ENCODE peak calls at places on chromosomes 6 and 20, in five cellular contexts. E is central memory CD4-positive, alpha-beta T cell; U is IMR-90; B is astrocyte of the spinal cord; G is glutamatergic neuron. Y is an unnamed sample.

GRCh38 chr20:46635514-46636091 is 15.7 kb downstream of the SLC13A3 start:
- DNase-seq in B (no peak), E (no peak), G (no peak), U (no peak), Y (no peak)

GRCh38 chr6:118501816-118502568 is 46.1 kb upstream of the PLN start:
- DNase-seq in E (no peak), U (peak; percentile 47), B (no peak), G (no peak), Y (no peak)

GRCh38 chr20:3161316-3162079 is 1.8 kb upstream of the FASTKD5 start:
- DNase-seq in B (no peak), U (no peak), E (no peak), G (no peak), Y (no peak)

GRCh38 chr6:33428891-33429744 is 9.3 kb downstream of the SYNGAP1 start:
- DNase-seq in E (no peak), B (no peak), G (no peak), U (no peak), Y (no peak)

GRCh38 chr20:10970109-10970508 is 296.3 kb upstream of the JAG1 start:
- DNase-seq in E (no peak), G (no peak), B (no peak), U (peak; percentile 67), Y (no peak)

GRCh38 chr6:25132934-25133333 is 146.2 kb upstream of the CARMIL1 start:
- DNase-seq in G (no peak), B (no peak), U (no peak), E (no peak), Y (no peak)

GRCh38 chr20:22723659-22724058 is 139.3 kb upstream of the FOXA2 start:
- DNase-seq in E (no peak), G (no peak), U (no peak), B (no peak), Y (no peak)

GRCh38 chr20:20277772-20278382 is 90.0 kb upstream of the INSM1 start:
- DNase-seq in E (no peak), U (no peak), G (no peak), B (no peak), Y (no peak)

GRCh38 chr20:21129861-21130260 is 4.0 kb downstream of the KIZ start:
- DNase-seq in B (no peak), E (no peak), U (no peak), G (no peak), Y (no peak)

GRCh38 chr6:158868122-158868480 is 48.9 kb upstream of the EZR start:
- DNase-seq in E (no peak), U (no peak), B (no peak), G (no peak), Y (no peak)

GRCh38 chr6:3751019-3751729 is at the start of gene PXDC1:
- DNase-seq in U (no peak), B (no peak), G (no peak), E (peak; percentile 30), Y (peak; percentile 33)

GRCh38 chr6:149033454-149034241 is 283.9 kb upstream of the TAB2 start:
- DNase-seq in U (no peak), E (no peak), B (no peak), G (no peak), Y (no peak)

GRCh38 chr20:45470262-45470931 is 844 bp downstream of the WFDC2 start:
- DNase-seq in U (no peak), G (peak; percentile 67), B (no peak), E (no peak), Y (no peak)

GRCh38 chr6:169921227-169921626 is 169.8 kb downstream of the ERMARD start:
- DNase-seq in U (no peak), G (no peak), B (no peak), E (no peak), Y (no peak)